ENCODE peak calls at places on chromosome 21, in eight cellular contexts. C is Panc1, X is neural progenitor cell, P is hepatocyte, H is ovary, D is fibroblast of the aortic adventitia, E is IMR-90, Q is AG10803. R is an unnamed sample.

GRCh38 chr21:41024341-41025056 is 143.5 kb upstream of the BACE2 start:
- DNase-seq in P (peak; percentile 71), C (no peak), X (peak; percentile 21), Q (no peak), H (no peak), E (no peak), D (no peak), R (no peak)

GRCh38 chr21:35674895-35675470 is 385.3 kb downstream of the SETD4 start:
- DNase-seq in H (no peak), P (no peak), E (peak; percentile 11), D (no peak), X (no peak), C (no peak), Q (no peak), R (peak; percentile 11)

GRCh38 chr21:38857152-38857825 is 51.6 kb downstream of the ETS2 start:
- DNase-seq in P (peak; percentile 23), Q (no peak), X (no peak), D (no peak), H (no peak), E (no peak), C (no peak), R (no peak)

GRCh38 chr21:43305811-43306311 is 121.1 kb downstream of the SIK1 start:
- DNase-seq in E (no peak), D (no peak), C (no peak), H (no peak), X (no peak), Q (no peak), P (no peak), R (no peak)

GRCh38 chr21:44485254-44485793 is 30.0 kb downstream of the LRRC3 start:
- DNase-seq in E (peak; percentile 8), C (peak; percentile 55), P (peak; percentile 75), Q (peak; percentile 44), D (peak; percentile 50), X (peak; percentile 74), H (peak; percentile 43), R (peak; percentile 6)

GRCh38 chr21:28538987-28539622 is 453.6 kb downstream of the LTN1 start:
- DNase-seq in X (no peak), P (no peak), C (no peak), H (no peak), Q (peak; percentile 55), E (peak; percentile 96), D (peak; percentile 82), R (peak; percentile 75)

GRCh38 chr21:41965045-41965444 is 11.2 kb upstream of the C2CD2 start:
- DNase-seq in X (no peak), C (no peak), P (no peak), D (no peak), E (no peak), H (no peak), Q (no peak), R (no peak)

GRCh38 chr21:43834146-43834905 is 30.7 kb upstream of the AGPAT3 start:
- DNase-seq in C (no peak), P (no peak), Q (no peak), H (no peak), X (no peak), E (no peak), D (no peak), R (no peak)

GRCh38 chr21:17492415-17493168 is 20.3 kb upstream of the CXADR start:
- DNase-seq in H (no peak), P (peak; percentile 19), D (no peak), E (no peak), C (no peak), Q (peak; percentile 34), X (no peak), R (no peak)

GRCh38 chr21:45877821-45878469 is 103.6 kb upstream of the COL6A1 start:
- DNase-seq in X (no peak), D (no peak), E (no peak), H (no peak), C (no peak), Q (peak; percentile 40), P (no peak), R (no peak)

GRCh38 chr21:34835526-34835925 is 166.7 kb downstream of the CLIC6 start:
- DNase-seq in X (no peak), E (no peak), C (no peak), P (no peak), D (peak; percentile 59), Q (peak; percentile 85), H (no peak), R (peak; percentile 91)

GRCh38 chr21:14900611-14901010 is 164.2 kb downstream of the NRIP1 start:
- DNase-seq in X (no peak), D (peak; percentile 26), C (no peak), H (no peak), E (peak; percentile 63), Q (no peak), P (no peak), R (peak; percentile 32)

GRCh38 chr21:41923641-41924342 is 30.0 kb downstream of the C2CD2 start:
- DNase-seq in P (no peak), D (peak; percentile 83), X (no peak), H (peak; percentile 59), Q (peak; percentile 56), E (peak; percentile 47), C (no peak), R (peak; percentile 15)

GRCh38 chr21:44395260-44395659 is 41.8 kb downstream of the TRPM2 start:
- DNase-seq in X (peak; percentile 1), P (no peak), H (no peak), D (no peak), Q (no peak), E (no peak), C (no peak), R (no peak)

GRCh38 chr21:26784974-26785373 is 60.2 kb downstream of the ADAMTS1 start:
- DNase-seq in C (no peak), D (no peak), P (no peak), E (no peak), H (no peak), Q (no peak), X (no peak), R (no peak)

GRCh38 chr21:26782754-26783153 is 62.5 kb downstream of the ADAMTS1 start:
- DNase-seq in E (no peak), D (no peak), Q (no peak), C (no peak), X (no peak), H (no peak), P (no peak), R (no peak)

GRCh38 chr21:26781331-26781730 is 63.9 kb downstream of the ADAMTS1 start:
- DNase-seq in H (no peak), D (no peak), C (no peak), Q (no peak), E (no peak), P (no peak), X (no peak), R (no peak)

GRCh38 chr21:26782349-26782748 is 62.9 kb downstream of the ADAMTS1 start:
- DNase-seq in D (no peak), E (no peak), X (no peak), P (no peak), H (no peak), C (no peak), Q (no peak), R (no peak)

DNA sequence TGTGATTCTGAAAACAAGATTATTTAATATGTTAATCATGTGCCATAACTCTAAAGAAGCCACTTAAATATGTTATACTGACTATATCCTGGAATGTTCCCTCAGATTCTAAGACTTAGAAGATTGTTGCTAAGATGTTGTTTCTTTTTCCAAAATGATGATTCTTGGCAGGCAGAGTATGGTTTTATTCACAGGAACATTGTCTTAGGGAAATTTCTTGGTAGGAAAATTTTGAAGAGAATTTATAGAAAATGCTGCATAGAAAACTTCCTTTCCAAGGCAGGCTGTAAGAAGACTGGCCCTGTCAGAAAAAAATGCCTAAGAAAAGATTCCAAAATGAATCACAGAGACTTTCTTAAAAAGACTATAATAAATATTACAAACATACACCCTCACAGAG is 61.4 kb downstream of the ADAMTS1 start:
- DNase-seq in P (no peak), E (no peak), X (no peak), H (no peak), Q (no peak), C (no peak), D (peak; percentile 63), R (no peak)
- H3K4me3 ChIP-seq in P (no peak overlapping the region), E (no peak overlapping the region), X (no peak overlapping the region), H (no peak overlapping the region), Q (no peak overlapping the region), C (no peak overlapping the region), D (no peak overlapping the region), R (no peak overlapping the region)

GRCh38 chr21:30337644-30338170 is at the start of gene KRTAP27-1:
- DNase-seq in Q (no peak), X (no peak), D (no peak), P (no peak), C (no peak), H (no peak), E (no peak), R (no peak)
- TF ChIP-seq CTCF in Q (no peak), X (no peak), D (no peak), P (no peak), C (no peak), H (no peak), E (no peak), R (no peak)

GRCh38 chr21:31728191-31728590 is 3.7 kb downstream of the SCAF4 start:
- DNase-seq in C (no peak), P (no peak), X (no peak), D (no peak), E (no peak), Q (no peak), H (no peak), R (no peak)

GRCh38 chr21:31730687-31731111 is 1.2 kb downstream of the SCAF4 start:
- DNase-seq in D (peak; percentile 40), Q (no peak), P (no peak), E (peak; percentile 28), H (no peak), C (no peak), X (peak; percentile 89), R (no peak)

GRCh38 chr21:31729622-31730343 is 2.1 kb downstream of the SCAF4 start:
- DNase-seq in D (no peak), P (no peak), H (no peak), C (no peak), E (no peak), Q (no peak), X (no peak), R (no peak)

GRCh38 chr21:31727181-31727580 is 4.7 kb downstream of the SCAF4 start:
- DNase-seq in Q (no peak), E (no peak), D (no peak), P (no peak), H (no peak), C (no peak), X (no peak), R (peak; percentile 23)

GRCh38 chr21:31728952-31729351 is 3.0 kb downstream of the SCAF4 start:
- DNase-seq in C (no peak), Q (no peak), X (no peak), P (no peak), E (peak; percentile 25), H (no peak), D (no peak), R (no peak)
- H3K4me3 ChIP-seq in C (no peak overlapping the region), Q (no peak overlapping the region), X (peak overlapping the region; percentile 99), P (peak overlapping the region; percentile 28), E (no peak overlapping the region), H (no peak overlapping the region), D (peak overlapping the region; percentile 23), R (no peak overlapping the region)

GRCh38 chr21:21230672-21231071 is 232.5 kb downstream of the NCAM2 start:
- DNase-seq in Q (no peak), E (peak; percentile 24), C (no peak), X (peak; percentile 16), H (no peak), D (peak; percentile 37), P (peak; percentile 46), R (peak; percentile 10)

GRCh38 chr21:21236981-21237380 is 238.8 kb downstream of the NCAM2 start:
- DNase-seq in Q (no peak), P (no peak), H (no peak), E (no peak), C (no peak), D (no peak), X (no peak), R (no peak)

GRCh38 chr21:21226472-21226871 is 228.3 kb downstream of the NCAM2 start:
- DNase-seq in X (no peak), H (no peak), E (peak; percentile 50), Q (no peak), C (no peak), D (no peak), P (no peak), R (no peak)

GRCh38 chr21:21232320-21232719 is 234.1 kb downstream of the NCAM2 start:
- DNase-seq in Q (peak; percentile 60), X (peak; percentile 42), D (peak; percentile 77), E (peak; percentile 71), C (peak; percentile 2), P (peak; percentile 36), H (no peak), R (peak; percentile 50)
- TF ChIP-seq CTCF in Q (peak; percentile 70), X (peak; percentile 69), D (peak; percentile 59), E (peak; percentile 79), C (peak; percentile 40), P (peak; percentile 62), H (no peak), R (peak; percentile 52)